ENCODE peak calls at places on chromosomes 1 and 21, in four cellular contexts. O is H9, U is neuronal stem cell, Q is H1. A is an unnamed sample.

GRCh38 chr1:225461533-225462428 is 33.9 kb upstream of the LBR start:
- DNase-seq in O (no peak), U (no peak), Q (no peak), A (no peak)

GRCh38 chr21:42460391-42461184 is 35.4 kb downstream of the RSPH1 start:
- DNase-seq in O (peak), U (no peak), Q (no peak), A (no peak)

GRCh38 chr1:100539836-100540536 is 2.0 kb downstream of the GPR88 start:
- DNase-seq in O (peak), U (peak), Q (no peak), A (peak)

GRCh38 chr1:160030657-160031367 is 978 bp downstream of the PIGM start:
- DNase-seq in O (no peak), U (no peak), Q (no peak), A (peak)

GRCh38 chr1:44289530-44289929 is 65.5 kb downstream of the ERI3 start:
- DNase-seq in O (no peak), U (no peak), Q (no peak), A (no peak)

GRCh38 chr1:163361123-163361934 is 39.6 kb downstream of the NUF2 start:
- DNase-seq in O (peak), U (peak), Q (no peak), A (peak)

GRCh38 chr1:51600529-51600928 is 16.4 kb upstream of the OSBPL9 start:
- DNase-seq in O (no peak), U (no peak), Q (no peak), A (no peak)

GRCh38 chr1:7069888-7070287 is 284.6 kb downstream of the CAMTA1 start:
- DNase-seq in O (peak), U (peak), Q (peak), A (no peak)

GRCh38 chr1:25757151-25757845 is 42.7 kb upstream of the SELENON start:
- DNase-seq in O (no peak), U (no peak), Q (no peak), A (no peak)

GRCh38 chr1:25757846-25758185 is 42.2 kb upstream of the SELENON start:
- DNase-seq in O (no peak), U (no peak), Q (no peak), A (no peak)

GRCh38 chr1:25758466-25759070 is 41.4 kb upstream of the SELENON start:
- DNase-seq in O (no peak), U (no peak), Q (no peak), A (no peak)

GRCh38 chr1:25760871-25761270 is 39.1 kb upstream of the SELENON start:
- DNase-seq in O (no peak), U (no peak), Q (no peak), A (no peak)

DNA sequence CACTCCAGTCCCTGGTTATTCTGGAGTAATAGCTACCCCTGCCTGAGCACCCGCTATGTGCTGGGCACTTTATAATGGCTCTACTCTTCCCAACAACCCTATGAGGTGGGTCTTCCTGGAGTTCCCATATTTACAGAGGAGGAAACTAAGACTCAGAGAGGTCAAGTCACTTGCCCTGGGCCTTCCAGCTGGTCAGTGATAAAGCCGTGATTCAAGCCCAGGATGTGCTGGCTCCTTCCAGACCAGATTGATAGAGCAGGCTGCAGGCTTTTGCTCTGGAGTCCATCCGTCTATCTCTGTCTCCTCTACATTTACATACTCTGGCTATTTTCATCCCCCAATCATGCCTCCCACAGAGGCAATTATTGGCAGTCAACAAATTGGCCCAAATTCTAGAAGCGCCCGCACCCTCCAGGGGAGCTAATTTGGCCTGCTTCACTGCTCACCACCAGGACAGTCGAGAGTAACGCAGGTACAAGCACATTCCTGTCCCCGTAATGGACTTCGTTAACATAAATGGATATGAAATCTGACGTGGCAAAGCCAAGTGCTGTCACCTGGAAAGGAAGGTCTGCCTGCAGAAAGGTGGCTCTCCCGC is 39.8 kb upstream of the SELENON start:
- DNase-seq in O (no peak), U (no peak), Q (no peak), A (no peak)
- H2BK12ac ChIP-seq in O (no peak), U (no peak), Q (peak), A (no peak)

GRCh38 chr1:221813887-221814286 is 72.0 kb upstream of the DUSP10 start:
- DNase-seq in O (no peak), U (no peak), Q (no peak), A (no peak)

GRCh38 chr1:221812088-221812752 is 70.3 kb upstream of the DUSP10 start:
- DNase-seq in O (no peak), U (no peak), Q (no peak), A (no peak)

GRCh38 chr1:221815660-221816059 is 73.8 kb upstream of the DUSP10 start:
- DNase-seq in O (no peak), U (no peak), Q (no peak), A (no peak)

GRCh38 chr1:221812905-221813597 is 71.2 kb upstream of the DUSP10 start:
- DNase-seq in O (no peak), U (no peak), Q (no peak), A (no peak)

GRCh38 chr1:221816899-221817298 is 75.0 kb upstream of the DUSP10 start:
- DNase-seq in O (no peak), U (no peak), Q (no peak), A (peak)
- H2BK5ac ChIP-seq in O (no peak), U (no peak), Q (no peak), A (no peak)

GRCh38 chr1:58576727-58577675 is at the start of gene TACSTD2:
- DNase-seq in O (peak), U (no peak), Q (peak), A (peak)
- H4K8ac ChIP-seq in O (no peak), U (peak), Q (peak), A (no peak)

GRCh38 chr1:167882376-167882775 is 31.6 kb downstream of the ADCY10 start:
- DNase-seq in O (no peak), U (no peak), Q (no peak), A (no peak)

GRCh38 chr1:167881786-167882185 is 32.1 kb downstream of the ADCY10 start:
- DNase-seq in O (no peak), U (no peak), Q (no peak), A (no peak)

GRCh38 chr1:167878372-167879160 is 35.4 kb downstream of the ADCY10 start:
- DNase-seq in O (no peak), U (no peak), Q (no peak), A (no peak)

GRCh38 chr1:167881069-167881468 is 32.9 kb downstream of the ADCY10 start:
- DNase-seq in O (no peak), U (no peak), Q (no peak), A (no peak)

GRCh38 chr1:167880570-167880969 is 33.4 kb downstream of the ADCY10 start:
- DNase-seq in O (no peak), U (no peak), Q (no peak), A (no peak)
- H2BK12ac ChIP-seq in O (no peak), U (no peak), Q (no peak), A (no peak)

GRCh38 chr1:85612704-85613361 is 32.3 kb downstream of the CCN1 start:
- DNase-seq in O (peak), U (no peak), Q (no peak), A (peak)
- H2BK5ac ChIP-seq in O (no peak), U (no peak), Q (no peak), A (peak)

GRCh38 chr1:17572264-17572985 is 32.9 kb downstream of the ARHGEF10L start:
- DNase-seq in O (peak), U (no peak), Q (no peak), A (no peak)

GRCh38 chr1:17567582-17567981 is 28.1 kb downstream of the ARHGEF10L start:
- DNase-seq in O (no peak), U (no peak), Q (no peak), A (no peak)

GRCh38 chr1:17568014-17568413 is 28.5 kb downstream of the ARHGEF10L start:
- DNase-seq in O (no peak), U (no peak), Q (no peak), A (no peak)

GRCh38 chr1:17569200-17570139 is 30.0 kb downstream of the ARHGEF10L start:
- DNase-seq in O (no peak), U (no peak), Q (no peak), A (peak)

GRCh38 chr1:17570228-17570627 is 30.7 kb downstream of the ARHGEF10L start:
- DNase-seq in O (no peak), U (no peak), Q (no peak), A (no peak)
- H4K8ac ChIP-seq in O (no peak), U (no peak), Q (no peak), A (peak)

GRCh38 chr1:41359211-41360073 is 1.8 kb upstream of the FOXO6 start:
- DNase-seq in O (no peak), U (no peak), Q (no peak), A (no peak)
- H2BK12ac ChIP-seq in O (no peak), U (no peak), Q (peak), A (no peak)

DNA sequence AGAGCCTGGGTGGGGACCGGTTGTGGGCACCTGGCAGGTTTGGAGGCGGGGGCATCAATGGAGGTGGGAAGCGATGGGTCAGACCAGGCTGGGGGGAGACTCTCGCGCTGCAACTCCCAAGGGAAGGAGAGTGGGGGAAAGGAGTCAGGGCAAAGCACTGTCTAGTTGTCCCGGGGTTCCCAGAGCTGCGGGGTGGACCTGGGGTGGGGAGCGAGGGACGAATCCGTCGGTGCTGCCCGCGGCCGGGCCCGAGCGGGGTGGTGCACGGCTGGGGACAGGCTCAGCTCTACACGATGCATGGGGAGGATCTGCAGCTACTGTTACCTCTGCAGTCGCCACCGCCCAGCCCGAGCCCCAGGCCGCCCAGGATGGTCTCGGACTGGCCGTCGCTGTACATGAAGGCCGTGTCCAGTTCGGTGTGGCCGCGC is 427 bp downstream of the AKR7A2 start:
- DNase-seq in O (no peak), U (peak), Q (no peak), A (no peak)
- H2BK5ac ChIP-seq in O (no peak), U (peak), Q (no peak), A (no peak)

GRCh38 chr1:147598631-147599361 is 57.5 kb downstream of the BCL9 start:
- DNase-seq in O (no peak), U (peak), Q (no peak), A (peak)
- H4K8ac ChIP-seq in O (no peak), U (no peak), Q (peak), A (peak)